ENCODE peak calls at places on chromosome 17, in nine cellular contexts. D is aorta; L is NCI-H748 treated with DMSO at 0.1 percent for 48 hours; W is lung microvascular endothelial cell; H is pulmonary artery endothelial cell; G is activated T-helper 1 cell treated with anti-CD3 and anti-CD28 coated beads, Interleukin-12 subunit alpha, Interleukin-12 subunit beta, Interleukin-2, Interleukin-4 antibody, amounts not matched to agents 30 ng/mL and 10 ng/mL and 1 ng/mL, durations not matched to agents 14 hours and 24 hours and 36 hours; R is SW480; I is BE2C; B is NCI-H1417. E is an unnamed sample.

GRCh38 chr17:49922095-49922494 is 46.9 kb upstream of the DLX4 start:
- DNase-seq in H (no peak), L (no peak), B (no peak), G (no peak), R (no peak), W (no peak), D (no peak), I (no peak), E (no peak)

GRCh38 chr17:222172-222571 is 40.7 kb upstream of the DOC2B start:
- DNase-seq in W (no peak), L (no peak), G (no peak), H (no peak), I (no peak), R (no peak), B (no peak), D (peak), E (no peak)

GRCh38 chr17:30495586-30495985 is 18.4 kb downstream of the GOSR1 start:
- DNase-seq in D (no peak), L (no peak), G (no peak), H (no peak), W (peak), B (no peak), R (no peak), I (no peak), E (no peak)

GRCh38 chr17:64306850-64307463 is 43.9 kb upstream of the TEX2 start:
- DNase-seq in I (peak), L (peak), H (no peak), G (peak), D (peak), B (peak), R (peak), W (peak), E (peak)

GRCh38 chr17:1060991-1061390 is 64.1 kb downstream of the TIMM22 start:
- DNase-seq in B (no peak), L (no peak), I (no peak), R (peak), H (peak), W (peak), G (no peak), D (peak), E (no peak)

GRCh38 chr17:27481327-27481726 is 25.1 kb downstream of the KSR1 start:
- DNase-seq in D (no peak), B (no peak), H (no peak), L (no peak), G (peak), R (no peak), I (no peak), W (peak), E (no peak)

GRCh38 chr17:39920218-39921210 is 2.1 kb upstream of the GSDMB start:
- DNase-seq in R (no peak), D (no peak), G (peak), B (no peak), I (peak), H (no peak), L (no peak), W (no peak), E (no peak)

GRCh38 chr17:42118545-42118944 is 2.6 kb downstream of the KAT2A start:
- DNase-seq in L (peak), H (no peak), I (peak), R (peak), D (no peak), B (peak), G (no peak), W (peak), E (no peak)

GRCh38 chr17:66734544-66734943 is 100.4 kb upstream of the CACNG5 start:
- DNase-seq in W (no peak), R (no peak), G (no peak), I (no peak), H (no peak), L (no peak), D (no peak), B (no peak), E (no peak)

GRCh38 chr17:73342057-73342522 is 30.3 kb upstream of the CDC42EP4 start:
- DNase-seq in I (peak), D (peak), G (no peak), B (no peak), H (peak), W (peak), L (no peak), R (no peak), E (peak)

GRCh38 chr17:76909971-76910760 is 42.0 kb downstream of the MGAT5B start:
- DNase-seq in D (no peak), G (peak), H (no peak), W (peak), B (no peak), L (no peak), R (peak), I (no peak), E (no peak)

GRCh38 chr17:45425125-45425983 is 7.3 kb downstream of the ARHGAP27 start:
- DNase-seq in I (peak), W (peak), D (peak), L (peak), B (peak), R (peak), H (no peak), G (no peak), E (no peak)

GRCh38 chr17:81909966-81910839 is 996 bp downstream of the PCYT2 start:
- DNase-seq in L (no peak), D (no peak), G (no peak), W (peak), R (no peak), B (no peak), I (no peak), H (no peak), E (no peak)

GRCh38 chr17:8137645-8138342 is 13.9 kb upstream of the HES7 start:
- DNase-seq in B (no peak), G (no peak), D (peak), I (no peak), L (no peak), W (no peak), R (no peak), H (no peak), E (no peak)

GRCh38 chr17:63181856-63182255 is 215.8 kb downstream of the TANC2 start:
- DNase-seq in R (no peak), I (no peak), B (no peak), H (no peak), L (no peak), W (no peak), D (no peak), G (no peak), E (peak)

GRCh38 chr17:44568311-44568710 is 11.0 kb downstream of the FZD2 start:
- DNase-seq in L (no peak), R (no peak), B (no peak), H (no peak), G (no peak), W (no peak), I (no peak), D (no peak), E (no peak)

GRCh38 chr17:73968680-73969079 is 234.8 kb upstream of the RPL38 start:
- DNase-seq in D (no peak), R (no peak), G (no peak), L (no peak), W (no peak), I (no peak), H (no peak), B (no peak), E (no peak)

GRCh38 chr17:34319087-34319486 is at the start of gene CCL8:
- DNase-seq in W (no peak), D (no peak), G (no peak), H (no peak), L (no peak), R (no peak), I (no peak), B (no peak), E (no peak)

GRCh38 chr17:45948881-45949624 is 50.0 kb upstream of the STH start:
- DNase-seq in G (peak), D (peak), W (peak), H (no peak), B (no peak), R (peak), I (peak), L (no peak), E (peak)

GRCh38 chr17:38994026-38994425 is 26.8 kb upstream of the FBXO47 start:
- DNase-seq in H (no peak), R (no peak), B (no peak), D (no peak), G (no peak), W (no peak), I (no peak), L (no peak), E (no peak)

GRCh38 chr17:47192549-47192948 is 3.5 kb upstream of the CDC27 start:
- DNase-seq in D (no peak), H (no peak), G (no peak), W (no peak), R (peak), I (no peak), L (peak), B (peak), E (no peak)

GRCh38 chr17:76492989-76493501 is 8.2 kb downstream of the RHBDF2 start:
- DNase-seq in G (peak), R (peak), W (peak), L (no peak), D (no peak), I (no peak), H (peak), B (no peak), E (no peak)

GRCh38 chr17:67477687-67478086 is 100.6 kb downstream of the PITPNC1 start:
- DNase-seq in B (no peak), W (no peak), G (peak), D (no peak), I (no peak), H (no peak), R (no peak), L (no peak), E (no peak)